ENCODE peak calls at places on chromosomes 7 and 10, in seven cellular contexts. B is dorsolateral prefrontal cortex, I is GM12878, Q is tibial artery, Y is fibroblast of lung, S is astrocyte of the spinal cord, Z is colonic mucosa. U is an unnamed sample.

GRCh38 chr7:100583132-100584045 is 2.5 kb downstream of the LRCH4 start:
- DNase-seq in B (no peak), I (peak; percentile 44), Q (peak; percentile 74), Y (peak; percentile 53), S (peak; percentile 59), Z (peak; percentile 68), U (peak; percentile 59)

GRCh38 chr10:3208481-3209406 is 36.2 kb upstream of the PITRM1 start:
- DNase-seq in B (no peak), I (no peak), Q (no peak), Y (no peak), S (no peak), Z (no peak), U (no peak)

GRCh38 chr7:130912910-130913720 is 179.1 kb upstream of the KLF14 start:
- DNase-seq in B (no peak), I (peak; percentile 80), Q (peak; percentile 79), Y (peak; percentile 99), S (peak; percentile 99), Z (no peak), U (peak; percentile 99)

GRCh38 chr7:133688483-133689239 is 435.8 kb downstream of the EXOC4 start:
- DNase-seq in B (no peak), I (no peak), Q (no peak), Y (peak; percentile 85), S (peak; percentile 21), Z (no peak), U (peak; percentile 81)

GRCh38 chr10:132528064-132528800 is 9.4 kb upstream of the INPP5A start:
- DNase-seq in B (no peak), I (no peak), Q (no peak), Y (no peak), S (no peak), Z (no peak), U (peak; percentile 46)

GRCh38 chr7:105794741-105795729 is 81.4 kb downstream of the ATXN7L1 start:
- DNase-seq in B (no peak), I (no peak), Q (no peak), Y (peak; percentile 62), S (peak; percentile 48), Z (peak; percentile 25), U (peak; percentile 85)

GRCh38 chr10:118980135-118980865 is 49.2 kb upstream of the NANOS1 start:
- DNase-seq in B (no peak), I (no peak), Q (no peak), Y (no peak), S (no peak), Z (no peak), U (no peak)

GRCh38 chr10:105691811-105692210 is 1050.7 kb downstream of the SORCS3 start:
- DNase-seq in B (no peak), I (no peak), Q (no peak), Y (peak; percentile 12), S (peak; percentile 6), Z (peak; percentile 32), U (peak; percentile 35)

GRCh38 chr7:45400680-45401079 is 173.5 kb upstream of the ADCY1 start:
- DNase-seq in B (no peak), I (no peak), Q (no peak), Y (no peak), S (no peak), Z (no peak), U (no peak)

GRCh38 chr10:32411797-32412498 is 34.0 kb upstream of the CCDC7 start:
- DNase-seq in B (no peak), I (no peak), Q (no peak), Y (no peak), S (no peak), Z (no peak), U (no peak)

GRCh38 chr7:47193003-47193402 is 388.9 kb downstream of the TNS3 start:
- DNase-seq in B (no peak), I (no peak), Q (no peak), Y (no peak), S (no peak), Z (peak; percentile 66), U (no peak)

GRCh38 chr10:126634915-126635314 is 35.6 kb downstream of the C10orf90 start:
- DNase-seq in B (no peak), I (no peak), Q (no peak), Y (peak; percentile 29), S (peak; percentile 55), Z (no peak), U (no peak)

GRCh38 chr7:26187380-26188290 is 12.9 kb downstream of the HNRNPA2B1 start:
- DNase-seq in B (no peak), I (no peak), Q (no peak), Y (no peak), S (no peak), Z (no peak), U (no peak)

GRCh38 chr7:134946260-134946659 is 40.0 kb upstream of the AGBL3 start:
- DNase-seq in B (no peak), I (no peak), Q (no peak), Y (peak; percentile 35), S (no peak), Z (no peak), U (peak; percentile 48)

GRCh38 chr7:150901160-150902035 is 49.1 kb downstream of the AOC1 start:
- DNase-seq in B (peak; percentile 54), I (no peak), Q (no peak), Y (no peak), S (no peak), Z (peak; percentile 85), U (no peak)

DNA sequence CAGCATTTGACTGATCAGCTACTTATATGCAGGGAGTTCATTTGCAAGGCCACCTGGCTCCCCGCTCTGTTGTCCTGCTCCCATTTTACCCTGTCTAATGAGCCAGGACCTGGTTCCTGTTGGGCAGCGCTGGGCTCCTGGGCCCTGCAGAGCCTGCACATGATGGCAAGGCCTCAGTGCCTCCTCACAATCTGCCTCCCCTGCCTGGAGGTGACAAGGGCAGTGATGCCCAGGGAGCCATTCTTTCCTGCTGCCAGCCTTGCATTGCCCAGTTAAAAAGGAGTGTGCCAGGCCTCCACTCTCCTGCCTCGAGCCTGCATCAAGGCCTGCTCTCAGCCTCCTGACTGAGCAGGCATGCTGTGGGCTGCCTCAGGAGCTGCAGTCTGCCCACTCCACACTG is 28.5 kb downstream of the CHAT start:
- DNase-seq in B (no peak), I (no peak), Q (no peak), Y (no peak), S (no peak), Z (no peak), U (no peak)
- TF ChIP-seq CTCF in B (no peak), I (no peak), Q (no peak), Y (no peak), S (no peak), Z (no peak), U (no peak)

GRCh38 chr7:113085781-113086390 is 741 bp downstream of the GPR85 start:
- DNase-seq in B (peak; percentile 30), I (no peak), Q (no peak), Y (peak; percentile 48), S (peak; percentile 40), Z (no peak), U (peak; percentile 40)
- H3K4me3 ChIP-seq in B (peak overlapping the region; percentile 76), I (no peak overlapping the region), Q (peak overlapping the region; percentile 50), Y (peak overlapping the region; percentile 68), S (peak overlapping the region; percentile 55), Z (no peak overlapping the region), U (peak overlapping the region; percentile 63)

DNA sequence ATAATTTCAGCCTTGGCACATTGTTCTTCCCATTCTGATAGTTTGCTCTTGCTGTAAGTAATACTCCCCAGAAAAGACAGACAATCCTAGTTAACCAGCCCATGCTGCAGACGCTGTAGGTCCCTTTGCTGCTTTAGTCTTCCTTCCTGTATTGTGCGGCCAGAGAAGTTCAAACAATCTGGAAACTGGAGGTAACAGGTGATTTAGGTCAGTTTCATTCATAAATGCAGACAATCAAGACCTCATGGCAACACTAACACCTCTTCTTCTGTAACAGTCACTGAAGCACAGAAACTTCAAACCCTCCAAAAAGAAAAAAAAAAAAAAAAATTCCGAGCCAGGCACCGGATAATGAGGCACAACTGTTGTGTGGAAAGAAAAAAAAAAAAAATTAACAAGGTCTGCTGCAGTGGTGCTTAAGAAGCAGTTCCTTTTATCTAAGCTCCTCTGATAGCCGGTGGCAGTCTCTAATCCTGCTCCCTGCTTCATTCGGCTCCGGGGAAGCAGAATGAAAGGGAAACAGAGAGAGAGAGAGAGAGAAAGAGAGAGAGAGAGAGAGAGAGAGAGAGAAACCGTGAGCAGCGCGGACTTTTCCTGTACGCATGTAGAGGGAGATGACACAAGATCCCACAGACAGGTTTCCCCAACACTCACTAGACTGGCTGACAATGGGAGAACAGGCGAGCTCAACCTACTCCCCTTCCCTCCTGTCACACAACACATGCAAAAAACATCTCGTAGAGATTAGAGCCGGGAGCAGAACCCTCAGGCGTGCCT is at the start of gene SEMA3A:
- DNase-seq in B (peak; percentile 28), I (no peak), Q (peak; percentile 23), Y (peak; percentile 92), S (peak; percentile 83), Z (peak; percentile 22), U (peak; percentile 89)
- TF ChIP-seq CTCF in B (no peak), I (no peak), Q (no peak), Y (no peak), S (no peak), Z (no peak), U (no peak)

GRCh38 chr7:157279679-157279972 is 57.2 kb upstream of the DNAJB6 start:
- DNase-seq in B (no peak), I (no peak), Q (no peak), Y (no peak), S (no peak), Z (no peak), U (no peak)
- H3K4me3 ChIP-seq in B (peak overlapping the region; percentile 47), I (no peak overlapping the region), Q (peak overlapping the region; percentile 55), Y (no peak overlapping the region), S (peak overlapping the region; percentile 10), Z (peak overlapping the region; percentile 69), U (peak overlapping the region; percentile 38)

GRCh38 chr7:123285076-123285700 is 85.4 kb upstream of the SLC13A1 start:
- DNase-seq in B (no peak), I (no peak), Q (no peak), Y (no peak), S (no peak), Z (no peak), U (no peak)
- TF ChIP-seq CTCF in B (no peak), I (no peak), Q (no peak), Y (no peak), S (no peak), Z (no peak), U (no peak)

DNA sequence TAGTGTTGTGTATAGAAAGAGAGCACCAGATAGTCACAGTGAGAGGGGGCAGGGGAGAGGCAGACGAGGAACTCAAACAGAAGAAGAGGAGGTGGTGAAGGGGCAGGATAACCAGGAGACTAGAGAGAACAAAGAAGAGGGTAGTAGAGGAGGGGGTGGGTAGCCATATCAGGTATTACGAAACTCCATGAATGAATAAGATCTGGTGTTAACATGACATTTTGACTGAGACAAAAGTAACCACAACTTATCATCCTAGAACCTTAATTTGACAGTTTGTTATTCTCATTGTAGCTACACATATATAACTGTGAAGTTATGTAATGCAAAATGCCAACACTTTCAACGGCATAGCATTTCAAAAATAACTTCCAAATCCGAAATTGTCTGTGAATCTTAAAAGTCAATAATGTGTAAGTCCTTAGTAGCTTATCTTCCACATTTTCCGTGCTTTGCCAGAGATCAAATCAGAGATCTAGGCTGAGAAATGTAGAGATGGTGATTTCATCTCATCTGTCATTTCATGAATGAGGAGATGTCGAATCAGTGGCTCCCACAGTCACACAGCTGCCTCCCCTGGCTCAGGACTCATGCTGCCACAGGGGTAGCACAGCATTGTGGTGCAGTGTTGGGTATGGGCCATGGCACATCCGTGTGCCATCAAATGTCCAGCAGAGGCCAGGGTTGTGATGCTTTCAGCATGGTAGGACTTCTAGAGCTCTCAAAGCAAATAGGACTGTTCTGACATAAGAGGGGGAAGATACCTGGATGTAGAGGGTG is 202.1 kb downstream of the HECW1 start:
- DNase-seq in B (no peak), I (no peak), Q (no peak), Y (no peak), S (no peak), Z (no peak), U (no peak)
- H3K4me3 ChIP-seq in B (no peak overlapping the region), I (no peak overlapping the region), Q (no peak overlapping the region), Y (no peak overlapping the region), S (no peak overlapping the region), Z (no peak overlapping the region), U (no peak overlapping the region)

U was measured in fibroblast of the aortic adventitia.